ENCODE peak calls at places on chromosomes 7 and 10, in eight cellular contexts. O is epithelial cell of esophagus, N is heart left ventricle, E is hepatocyte, U is right atrium auricular region, L is RWPE2, T is psoas muscle, G is OCI-LY7. A is an unnamed sample.

GRCh38 chr10:64080071-64080470 is 558.9 kb downstream of the REEP3 start:
- DNase-seq in O (no peak), N (no peak), E (no peak), U (no peak), L (no peak), T (no peak), G (no peak), A (no peak)

GRCh38 chr10:94092848-94093247 is 99.1 kb downstream of the PLCE1 start:
- DNase-seq in O (peak), N (no peak), E (no peak), U (no peak), L (no peak), T (no peak), G (no peak), A (no peak)

GRCh38 chr7:137879357-137880158 is 32.8 kb upstream of the DGKI start:
- DNase-seq in O (peak), N (no peak), E (no peak), U (no peak), L (no peak), T (peak), G (no peak), A (peak)

GRCh38 chr7:134315679-134316538 is 821 bp downstream of the SLC35B4 start:
- DNase-seq in O (peak), N (no peak), E (peak), U (no peak), L (no peak), T (no peak), G (peak), A (no peak)

GRCh38 chr7:97734255-97734654 is 2.4 kb downstream of the TAC1 start:
- DNase-seq in O (no peak), N (no peak), E (no peak), U (no peak), L (no peak), T (no peak), G (no peak), A (no peak)

GRCh38 chr7:132251327-132251659 is 325.0 kb downstream of the PLXNA4 start:
- DNase-seq in O (peak), N (peak), E (peak), U (peak), L (no peak), T (peak), G (no peak), A (no peak)

GRCh38 chr7:45136106-45137060 is 21.2 kb upstream of the RAMP3 start:
- DNase-seq in O (peak), N (peak), E (peak), U (no peak), L (no peak), T (no peak), G (peak), A (peak)

GRCh38 chr10:21261705-21262285 is 263.7 kb downstream of the SKIDA1 start:
- DNase-seq in O (no peak), N (no peak), E (no peak), U (no peak), L (no peak), T (no peak), G (no peak), A (no peak)

GRCh38 chr7:142954680-142955268 is 7.4 kb downstream of the KEL start:
- DNase-seq in O (no peak), N (no peak), E (no peak), U (no peak), L (no peak), T (no peak), G (peak), A (peak)

GRCh38 chr10:91907914-91908357 is 1.4 kb downstream of the FGFBP3 start:
- DNase-seq in O (no peak), N (no peak), E (peak), U (no peak), L (no peak), T (peak), G (no peak), A (no peak)

GRCh38 chr10:72948762-72949161 is 5.8 kb downstream of the PLA2G12B start:
- DNase-seq in O (no peak), N (no peak), E (no peak), U (no peak), L (no peak), T (no peak), G (no peak), A (no peak)

GRCh38 chr10:63977329-63977923 is 456.2 kb downstream of the REEP3 start:
- DNase-seq in O (peak), N (no peak), E (peak), U (no peak), L (no peak), T (no peak), G (peak), A (peak)

GRCh38 chr10:45488365-45488764 is 114.3 kb downstream of the ALOX5 start:
- DNase-seq in O (no peak), N (no peak), E (no peak), U (no peak), L (no peak), T (no peak), G (no peak), A (peak)

GRCh38 chr10:22476601-22477364 is 131.5 kb downstream of the SPAG6 start:
- DNase-seq in O (no peak), N (no peak), E (peak), U (no peak), L (no peak), T (no peak), G (no peak), A (no peak)

GRCh38 chr7:3436746-3437145 is 135.7 kb downstream of the SDK1 start:
- DNase-seq in O (peak), N (no peak), E (no peak), U (no peak), L (no peak), T (no peak), G (no peak), A (no peak)

GRCh38 chr7:116271161-116271979 is 61.0 kb downstream of the TES start:
- DNase-seq in O (no peak), N (no peak), E (no peak), U (no peak), L (no peak), T (no peak), G (no peak), A (no peak)

GRCh38 chr7:2008936-2009540 is 223.7 kb downstream of the MAD1L1 start:
- DNase-seq in O (no peak), N (peak), E (no peak), U (no peak), L (peak), T (peak), G (no peak), A (no peak)

GRCh38 chr7:2698581-2699288 is 10.7 kb downstream of the AMZ1 start:
- DNase-seq in O (no peak), N (no peak), E (no peak), U (no peak), L (no peak), T (no peak), G (peak), A (peak)

GRCh38 chr7:412731-413356 is 106.8 kb downstream of the PDGFA start:
- DNase-seq in O (no peak), N (no peak), E (no peak), U (no peak), L (peak), T (no peak), G (no peak), A (no peak)

GRCh38 chr7:66413379-66414114 is 208.4 kb downstream of the TPST1 start:
- DNase-seq in O (peak), N (peak), E (peak), U (peak), L (peak), T (peak), G (peak), A (peak)

GRCh38 chr10:68897336-68897741 is 3.8 kb upstream of the DDX50 start:
- DNase-seq in O (peak), N (peak), E (peak), U (no peak), L (no peak), T (no peak), G (peak), A (peak)

GRCh38 chr10:104331208-104331838 is 6.9 kb downstream of the ITPRIP start:
- DNase-seq in O (peak), N (peak), E (peak), U (peak), L (no peak), T (no peak), G (no peak), A (no peak)

GRCh38 chr7:148927141-148927540 is 43.0 kb upstream of the EZH2 start:
- DNase-seq in O (no peak), N (no peak), E (no peak), U (no peak), L (no peak), T (no peak), G (no peak), A (no peak)

GRCh38 chr7:4951903-4952636 is 6.9 kb downstream of the MMD2 start:
- DNase-seq in O (peak), N (no peak), E (peak), U (no peak), L (no peak), T (no peak), G (peak), A (peak)

GRCh38 chr7:86768967-86769760 is 125.5 kb downstream of the GRM3 start:
- DNase-seq in O (no peak), N (no peak), E (no peak), U (no peak), L (no peak), T (no peak), G (no peak), A (peak)

GRCh38 chr7:100000239-100000638 is 15.2 kb upstream of the ZKSCAN1 start:
- DNase-seq in O (no peak), N (no peak), E (no peak), U (no peak), L (peak), T (no peak), G (no peak), A (no peak)

GRCh38 chr7:99994819-99995218 is 19.0 kb upstream of the AZGP1 start:
- DNase-seq in O (no peak), N (no peak), E (no peak), U (no peak), L (no peak), T (no peak), G (no peak), A (no peak)

GRCh38 chr7:99992330-99993037 is 16.7 kb upstream of the AZGP1 start:
- DNase-seq in O (no peak), N (no peak), E (no peak), U (no peak), L (no peak), T (no peak), G (no peak), A (no peak)

GRCh38 chr7:99996755-99997544 is 18.4 kb upstream of the ZKSCAN1 start:
- DNase-seq in O (no peak), N (no peak), E (no peak), U (no peak), L (peak), T (no peak), G (no peak), A (no peak)

DNA sequence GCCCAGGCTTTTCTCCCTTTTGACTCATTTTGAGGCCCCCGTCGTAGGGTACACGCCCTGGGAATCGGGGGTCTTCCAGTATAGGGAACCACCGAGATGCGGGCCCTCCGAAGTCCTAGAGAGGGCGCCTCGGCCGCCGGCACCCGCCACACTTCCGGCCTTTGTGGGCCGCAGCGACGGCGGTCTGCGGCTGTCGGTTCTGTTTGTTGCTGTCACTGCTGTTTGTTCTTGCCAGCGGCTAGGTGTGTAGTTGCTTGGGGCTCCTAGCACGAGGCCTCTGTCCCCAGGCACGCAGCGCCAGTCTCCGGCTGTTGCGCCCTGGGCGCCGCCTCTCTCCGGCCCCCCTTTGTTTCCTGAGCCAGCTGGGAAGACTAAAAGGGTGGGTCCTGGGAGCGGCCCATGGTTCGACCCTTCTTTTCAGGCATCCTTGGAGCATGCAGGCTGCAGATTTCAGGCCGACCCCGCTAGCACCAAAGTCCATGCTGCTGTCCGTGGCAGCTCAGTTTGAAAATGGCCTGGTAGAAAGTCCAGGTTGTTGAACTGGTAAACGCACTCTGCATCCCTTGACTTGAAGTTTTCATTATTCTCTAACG is 17.8 kb upstream of the ZKSCAN1 start:
- DNase-seq in O (peak), N (peak), E (peak), U (no peak), L (peak), T (peak), G (no peak), A (peak)
- TF ChIP-seq CTCF in O (no peak), N (peak), E (no peak), U (peak), L (no peak), T (peak), G (no peak), A (peak)

GRCh38 chr10:123666318-123667291 is at the start of gene GPR26:
- DNase-seq in O (no peak), N (no peak), E (peak), U (no peak), L (no peak), T (no peak), G (no peak), A (no peak)

GRCh38 chr10:123665371-123666286 is 526 bp upstream of the GPR26 start:
- DNase-seq in O (no peak), N (no peak), E (no peak), U (no peak), L (no peak), T (no peak), G (no peak), A (no peak)

GRCh38 chr10:123674741-123675140 is 8.6 kb downstream of the GPR26 start:
- DNase-seq in O (no peak), N (no peak), E (no peak), U (no peak), L (no peak), T (no peak), G (no peak), A (no peak)

GRCh38 chr10:123675811-123676210 is 9.7 kb downstream of the GPR26 start:
- DNase-seq in O (no peak), N (no peak), E (no peak), U (no peak), L (no peak), T (no peak), G (no peak), A (no peak)

DNA sequence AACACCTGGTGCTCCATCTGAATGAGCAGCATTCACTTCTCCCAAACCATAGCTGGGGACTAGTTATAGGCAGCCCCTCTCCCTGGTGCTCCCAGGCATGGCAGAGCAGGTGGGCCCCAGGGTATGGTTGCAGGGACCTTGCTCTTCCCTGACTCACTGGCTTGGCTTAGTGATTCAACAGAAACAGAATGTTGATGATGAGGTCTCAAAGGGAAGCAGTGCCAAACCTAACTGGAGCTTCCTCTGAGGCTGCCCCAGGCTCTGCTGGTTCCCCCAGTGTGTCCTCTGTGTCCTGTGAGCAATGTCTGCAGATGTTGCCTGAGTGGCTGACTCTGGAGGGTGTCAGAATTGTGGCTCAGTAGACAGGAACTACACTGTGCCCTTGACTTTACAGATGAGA is 3.7 kb downstream of the GPR26 start:
- DNase-seq in O (no peak), N (no peak), E (no peak), U (no peak), L (no peak), T (no peak), G (no peak), A (no peak)
- H3K4me3 ChIP-seq in O (no peak), N (no peak), E (no peak), U (no peak), L (no peak), T (no peak), G (no peak), A (no peak)

DNA sequence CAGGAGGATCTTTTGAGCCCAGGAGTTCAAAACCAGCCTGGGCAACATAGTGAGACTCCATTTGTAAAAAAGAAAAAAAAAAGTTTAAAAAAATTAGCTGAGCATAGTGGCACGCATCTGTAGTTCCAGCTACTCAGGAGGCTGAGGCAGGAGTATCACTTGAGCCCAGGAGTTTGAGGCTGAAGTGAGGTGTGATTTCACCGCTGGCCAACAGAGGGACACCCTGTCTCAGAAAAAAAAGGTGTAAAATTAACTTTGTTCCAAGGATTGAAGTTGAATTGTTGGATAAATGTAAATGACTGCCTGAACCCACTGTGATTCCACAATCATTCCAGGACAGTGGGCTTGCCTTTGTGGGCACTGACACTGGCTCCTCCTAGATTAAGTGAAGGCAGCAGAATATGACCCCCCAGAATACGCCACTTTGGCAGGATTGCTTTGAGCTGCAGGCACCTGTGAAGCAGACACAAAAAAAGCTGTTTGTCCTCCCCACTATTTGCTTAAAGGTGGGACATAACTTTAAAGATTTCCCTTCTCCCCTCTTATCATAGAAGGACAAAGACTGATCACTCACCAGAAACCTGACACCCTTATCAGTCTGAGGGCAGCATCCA is 57.2 kb upstream of the FOXI2 start:
- DNase-seq in O (no peak), N (no peak), E (no peak), U (no peak), L (no peak), T (no peak), G (peak), A (no peak)
- TF ChIP-seq CTCF in O (peak), N (peak), E (peak), U (no peak), L (peak), T (no peak), G (peak), A (peak)

DNA sequence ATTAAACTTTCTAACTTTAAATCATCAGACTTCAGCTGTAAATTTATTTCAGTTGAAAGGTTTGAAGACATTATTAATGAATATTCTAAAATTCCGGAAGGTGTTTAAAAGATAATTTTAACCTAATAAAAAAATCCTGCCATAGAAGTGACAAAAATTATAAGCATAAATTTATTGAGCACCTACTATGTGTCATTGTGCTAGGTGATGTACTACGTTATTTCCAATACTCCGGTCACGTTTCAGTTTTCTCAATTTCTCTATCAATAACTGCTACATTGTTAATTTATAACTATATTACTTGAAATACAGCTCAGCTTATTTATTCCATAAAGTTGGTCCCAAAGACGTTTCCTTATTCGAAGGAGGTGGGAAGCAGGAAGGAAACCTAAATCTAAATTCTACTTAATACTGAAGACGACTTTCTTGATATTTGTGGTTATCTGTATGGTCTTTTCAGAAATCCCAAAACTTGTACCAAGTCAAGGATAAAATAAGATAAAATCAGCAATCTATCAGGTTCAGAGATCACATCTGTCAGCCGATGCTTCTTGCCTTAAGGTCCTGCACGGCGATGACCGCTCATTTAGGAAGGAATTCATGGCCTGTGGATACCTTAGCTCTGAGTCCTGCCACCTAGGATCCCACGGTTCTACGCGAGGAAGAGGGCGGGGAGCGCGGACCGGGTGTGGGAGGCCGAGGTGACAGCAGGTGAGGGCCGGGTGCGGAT is 1.2 kb upstream of the ZEB1 start:
- DNase-seq in O (no peak), N (no peak), E (no peak), U (no peak), L (no peak), T (no peak), G (no peak), A (no peak)
- H3K4me3 ChIP-seq in O (peak), N (peak), E (peak), U (peak), L (peak), T (peak), G (peak), A (peak)

GRCh38 chr10:70566515-70567290 is 35.8 kb downstream of the PRF1 start:
- DNase-seq in O (no peak), N (no peak), E (no peak), U (no peak), L (no peak), T (no peak), G (no peak), A (no peak)

GRCh38 chr10:70563230-70563629 is 39.3 kb downstream of the PRF1 start:
- DNase-seq in O (no peak), N (no peak), E (no peak), U (no peak), L (no peak), T (peak), G (no peak), A (no peak)

GRCh38 chr10:70565556-70566514 is 36.7 kb downstream of the PRF1 start:
- DNase-seq in O (no peak), N (no peak), E (no peak), U (no peak), L (no peak), T (no peak), G (no peak), A (no peak)

GRCh38 chr10:70564113-70564725 is 38.3 kb downstream of the PRF1 start:
- DNase-seq in O (no peak), N (no peak), E (no peak), U (no peak), L (no peak), T (no peak), G (no peak), A (no peak)

GRCh38 chr10:70564901-70565351 is 37.6 kb downstream of the PRF1 start:
- DNase-seq in O (no peak), N (no peak), E (no peak), U (no peak), L (no peak), T (no peak), G (peak), A (peak)
- TF ChIP-seq CTCF in O (peak), N (no peak), E (no peak), U (no peak), L (no peak), T (no peak), G (peak), A (no peak)

DNA sequence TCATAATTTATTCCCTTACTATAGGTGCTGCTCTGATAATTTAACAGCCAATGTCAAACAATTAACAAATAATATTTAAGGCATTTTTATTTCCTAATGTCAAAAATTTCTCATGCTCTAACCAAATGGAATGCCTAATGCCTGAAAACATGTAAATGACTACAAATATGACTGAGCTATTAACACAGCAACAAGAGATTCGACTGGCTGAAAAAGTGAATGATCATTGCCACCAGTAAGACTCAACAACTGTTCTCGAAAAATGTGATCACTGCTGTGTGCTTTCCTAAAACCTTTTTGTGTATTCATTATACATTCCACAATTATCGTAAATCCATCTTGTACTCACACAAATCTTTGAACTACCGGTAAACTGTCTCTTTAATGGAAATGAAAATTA is 118.7 kb downstream of the NPY start:
- DNase-seq in O (no peak), N (no peak), E (no peak), U (no peak), L (no peak), T (no peak), G (no peak), A (no peak)
- H3K4me3 ChIP-seq in O (no peak), N (no peak), E (no peak), U (no peak), L (no peak), T (no peak), G (no peak), A (no peak)

A was measured in GM12865.